ENCODE peak calls at places on chromosomes 2 and 18, in six cellular contexts. L is head of caudate nucleus; V is T-cell; D is activated B cell treated with CpG ODN at 0.5 μM for 24 hours; U is activated CD8-positive, alpha-beta memory T cell treated with anti-CD3 and anti-CD28 coated beads for 1 hour; E is activated CD4-positive, alpha-beta T cell treated with anti-CD3 and anti-CD28 coated beads, Interleukin-2, amount 50 U/mL, for 48 hours. I is an unnamed sample.

GRCh38 chr2:28694364-28694763 is 57.3 kb upstream of the PPP1CB start:
- DNase-seq in D (no peak), L (no peak), U (no peak), V (no peak), E (no peak), I (no peak)

GRCh38 chr2:232331071-232331470 is 47.5 kb upstream of the ALPP start:
- DNase-seq in L (no peak), D (no peak), U (no peak), V (no peak), E (no peak), I (peak)

GRCh38 chr2:145960479-145961163 is 1440.7 kb upstream of the ZEB2 start:
- DNase-seq in L (no peak), D (no peak), E (no peak), V (no peak), U (no peak), I (peak)

GRCh38 chr2:177906041-177906718 is 166.4 kb downstream of the PDE11A start:
- DNase-seq in L (peak), V (peak), E (peak), U (peak), D (peak), I (peak)

GRCh38 chr18:62963522-62963921 is 248.2 kb downstream of the PHLPP1 start:
- DNase-seq in E (no peak), L (peak), V (no peak), D (no peak), U (no peak), I (no peak)

GRCh38 chr2:24832991-24833671 is 39.9 kb downstream of the CENPO start:
- DNase-seq in D (no peak), E (no peak), L (no peak), U (no peak), V (no peak), I (no peak)

GRCh38 chr2:7951490-7951889 is 730.4 kb upstream of the ID2 start:
- DNase-seq in E (no peak), D (no peak), L (no peak), V (no peak), U (no peak), I (no peak)

GRCh38 chr2:241752689-241753276 is 18.4 kb downstream of the D2HGDH start:
- DNase-seq in L (no peak), U (no peak), D (no peak), V (no peak), E (no peak), I (no peak)

GRCh38 chr2:73779472-73780241 is at the start of gene DUSP11:
- DNase-seq in D (peak), U (peak), L (peak), E (peak), V (peak), I (peak)

GRCh38 chr2:216583606-216584005 is 49.6 kb upstream of the IGFBP2 start:
- DNase-seq in L (no peak), E (no peak), U (no peak), V (no peak), D (no peak), I (no peak)

GRCh38 chr2:27291865-27292264 is 9.6 kb downstream of the TRIM54 start:
- DNase-seq in U (no peak), D (no peak), V (no peak), L (no peak), E (no peak), I (no peak)

GRCh38 chr2:154264024-154264423 is 392.3 kb downstream of the GALNT13 start:
- DNase-seq in V (no peak), L (no peak), E (no peak), D (no peak), U (no peak), I (no peak)

GRCh38 chr2:160574472-160575140 is 81.0 kb upstream of the RBMS1 start:
- DNase-seq in L (peak), U (no peak), E (no peak), D (no peak), V (no peak), I (no peak)

GRCh38 chr2:169172076-169172735 is 102.8 kb downstream of the DHRS9 start:
- DNase-seq in D (no peak), L (no peak), E (no peak), U (no peak), V (no peak), I (no peak)

GRCh38 chr2:75540994-75541393 is 19.7 kb downstream of the EVA1A start:
- DNase-seq in L (no peak), U (no peak), V (no peak), D (no peak), E (no peak), I (no peak)

GRCh38 chr2:12456293-12457151 is 260.2 kb upstream of the TRIB2 start:
- DNase-seq in U (peak), D (peak), V (peak), E (peak), L (peak), I (peak)

GRCh38 chr2:598043-598802 is 79.0 kb downstream of the TMEM18 start:
- DNase-seq in U (no peak), L (no peak), V (no peak), E (no peak), D (no peak), I (no peak)

GRCh38 chr2:101396352-101396717 is 9.0 kb upstream of the CREG2 start:
- DNase-seq in V (no peak), U (no peak), L (no peak), D (no peak), E (no peak), I (no peak)

GRCh38 chr2:120323214-120323613 is 22.7 kb upstream of the INHBB start:
- DNase-seq in L (no peak), E (no peak), D (no peak), U (no peak), V (no peak), I (no peak)

GRCh38 chr2:239111401-239112100 is 263.7 kb downstream of the TWIST2 start:
- DNase-seq in V (no peak), D (no peak), L (no peak), U (no peak), E (no peak), I (peak)

GRCh38 chr18:13218376-13219011 is at the start of gene LDLRAD4:
- DNase-seq in V (peak), U (peak), L (peak), E (peak), D (no peak), I (no peak)

GRCh38 chr2:224869601-224870000 is 153.4 kb upstream of the CCDC195 start:
- DNase-seq in E (no peak), D (no peak), V (no peak), U (no peak), L (no peak), I (no peak)

GRCh38 chr2:88658318-88658717 is 31.1 kb upstream of the EIF2AK3 start:
- DNase-seq in L (no peak), V (no peak), U (no peak), D (no peak), E (no peak), I (no peak)

GRCh38 chr2:51620830-51621229 is 588.9 kb upstream of the NRXN1 start:
- DNase-seq in E (no peak), L (no peak), U (no peak), V (no peak), D (no peak), I (no peak)